ENCODE peak calls at places on chromosomes 6 and 20, in ten cellular contexts. B, Z, F, X, V, R, U, Y, Q and K are unnamed samples.

GRCh38 chr20:47544240-47544639 is 42.6 kb downstream of the NCOA3 start:
- DNase-seq in B (no peak), V (no peak), F (no peak), Z (peak; percentile 38), R (no peak), U (no peak), Q (peak; percentile 58), Y (peak; percentile 62), X (peak; percentile 63), K (no peak)

GRCh38 chr6:95576218-95576617 is 1.1 kb upstream of the MANEA start:
- DNase-seq in Y (no peak), X (no peak), Z (no peak), Q (no peak), B (no peak), U (no peak), V (no peak), F (no peak), R (no peak), K (no peak)

GRCh38 chr20:48298851-48299484 is 513.7 kb upstream of the SULF2 start:
- DNase-seq in R (no peak), Q (peak; percentile 96), B (peak; percentile 76), F (no peak), Z (peak; percentile 97), X (peak; percentile 92), Y (peak; percentile 94), U (no peak), V (no peak), K (no peak)

GRCh38 chr6:170075659-170076223 is 215.1 kb downstream of the DLL1 start:
- DNase-seq in X (no peak), R (no peak), Q (no peak), U (peak; percentile 9), V (no peak), Y (no peak), Z (no peak), B (no peak), F (no peak), K (peak; percentile 73)

GRCh38 chr6:158408552-158409130 is 96.4 kb downstream of the TULP4 start:
- DNase-seq in U (peak; percentile 41), B (peak; percentile 66), V (peak; percentile 68), F (peak; percentile 9), Q (peak; percentile 87), Z (peak; percentile 92), Y (peak; percentile 87), R (no peak), X (peak; percentile 93), K (no peak)

GRCh38 chr6:44115866-44116265 is 11.4 kb downstream of the MRPL14 start:
- DNase-seq in Z (no peak), V (no peak), Y (peak; percentile 64), Q (peak; percentile 67), X (peak; percentile 14), R (no peak), B (no peak), F (no peak), U (no peak), K (no peak)

GRCh38 chr6:38612386-38612965 is 27.3 kb downstream of the BTBD9 start:
- DNase-seq in X (peak; percentile 78), B (peak; percentile 40), Q (peak; percentile 33), Z (peak; percentile 80), Y (peak; percentile 70), V (no peak), U (no peak), F (no peak), R (no peak), K (no peak)

GRCh38 chr6:4057036-4057435 is 21.9 kb downstream of the FAM217A start:
- DNase-seq in B (no peak), F (no peak), X (no peak), Y (no peak), Z (no peak), R (no peak), V (no peak), U (no peak), Q (no peak), K (no peak)

GRCh38 chr6:82396964-82397761 is 33.5 kb downstream of the TPBG start:
- DNase-seq in B (peak; percentile 68), Q (peak; percentile 96), F (no peak), Y (peak; percentile 98), R (no peak), V (no peak), U (no peak), X (peak; percentile 99), Z (peak; percentile 89), K (no peak)

GRCh38 chr6:5294392-5295211 is 33.3 kb downstream of the FARS2 start:
- DNase-seq in U (no peak), Z (no peak), B (no peak), Y (no peak), X (no peak), V (no peak), R (no peak), F (no peak), Q (no peak), K (no peak)

GRCh38 chr6:5292154-5292553 is 30.8 kb downstream of the FARS2 start:
- DNase-seq in F (no peak), V (no peak), B (no peak), Q (no peak), R (no peak), Y (no peak), Z (no peak), U (no peak), X (no peak), K (no peak)

GRCh38 chr6:5295612-5296011 is 34.3 kb downstream of the FARS2 start:
- DNase-seq in B (no peak), R (no peak), F (no peak), X (no peak), V (no peak), Y (peak; percentile 15), Q (peak; percentile 37), U (no peak), Z (peak; percentile 17), K (no peak)

GRCh38 chr6:5290500-5290899 is 29.2 kb downstream of the FARS2 start:
- DNase-seq in Q (no peak), V (no peak), B (no peak), F (no peak), Z (no peak), U (no peak), X (no peak), Y (no peak), R (no peak), K (no peak)

GRCh38 chr6:5293692-5294091 is 32.4 kb downstream of the FARS2 start:
- DNase-seq in Q (no peak), U (no peak), V (no peak), Z (no peak), R (no peak), Y (no peak), X (no peak), F (no peak), B (no peak), K (no peak)
- TF ChIP-seq CTCF in Q (no peak), U (no peak), V (no peak), Z (no peak), R (no peak), Y (no peak), X (no peak), F (no peak), B (no peak), K (no peak)

GRCh38 chr20:8144282-8145245 is 12.5 kb downstream of the PLCB1 start:
- DNase-seq in Y (peak; percentile 92), V (no peak), F (peak; percentile 5), B (peak; percentile 57), Q (peak; percentile 93), Z (peak; percentile 84), X (peak; percentile 90), U (no peak), R (no peak), K (no peak)
- TF ChIP-seq CTCF in Y (no peak), V (no peak), F (no peak), B (no peak), Q (no peak), Z (no peak), X (no peak), U (no peak), R (no peak), K (no peak)

DNA sequence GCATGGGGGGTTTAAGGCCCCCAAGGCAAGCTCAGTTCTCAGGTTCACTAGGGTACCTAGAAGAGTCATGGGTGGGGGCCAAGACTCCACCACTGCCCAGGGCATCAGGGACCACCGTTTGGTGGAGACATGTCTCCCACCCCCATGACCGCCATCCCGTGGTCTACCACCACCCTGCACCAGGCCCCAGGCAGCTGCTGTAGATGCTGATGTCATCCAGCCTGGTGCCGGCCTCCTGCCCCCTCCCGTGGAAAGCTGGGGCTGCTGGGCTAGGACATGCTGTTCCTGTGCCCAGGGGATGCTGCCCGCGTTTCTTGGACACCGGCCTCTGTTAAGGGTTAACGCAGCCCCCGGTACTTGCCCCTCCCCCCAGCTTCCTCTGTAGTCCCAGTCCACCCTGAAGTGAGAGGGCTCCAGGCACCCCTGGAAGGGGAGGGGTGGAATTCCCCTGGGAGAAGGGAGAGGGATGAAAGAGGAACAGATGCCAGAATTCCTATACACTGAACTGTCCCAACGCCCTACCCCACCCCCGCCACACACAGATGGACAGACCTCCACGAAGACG is 587 bp downstream of the IP6K3 start:
- DNase-seq in Z (peak; percentile 57), B (no peak), V (peak; percentile 96), Q (peak; percentile 45), F (no peak), X (peak; percentile 54), R (no peak), Y (peak; percentile 69), U (no peak), K (no peak)
- TF ChIP-seq CTCF in Z (no peak), B (no peak), V (peak; percentile 16), Q (peak; percentile 9), F (no peak), X (no peak), R (no peak), Y (peak; percentile 2), U (no peak), K (peak; percentile 51)

GRCh38 chr6:106964954-106965353 is 9.6 kb downstream of the CD24 start:
- DNase-seq in R (no peak), Q (no peak), U (no peak), F (no peak), V (no peak), Y (no peak), X (no peak), Z (no peak), B (no peak), K (no peak)

GRCh38 chr6:106967936-106968555 is 6.5 kb downstream of the CD24 start:
- DNase-seq in Y (no peak), F (no peak), Z (no peak), X (no peak), U (no peak), R (no peak), V (no peak), B (no peak), Q (no peak), K (no peak)

GRCh38 chr6:106964099-106964498 is 10.4 kb downstream of the CD24 start:
- DNase-seq in Q (no peak), V (no peak), U (no peak), Z (no peak), F (no peak), Y (no peak), B (no peak), X (no peak), R (no peak), K (no peak)

GRCh38 chr6:106966671-106967522 is 7.6 kb downstream of the CD24 start:
- DNase-seq in V (no peak), Q (no peak), Y (no peak), U (no peak), Z (no peak), X (no peak), R (no peak), B (no peak), F (no peak), K (no peak)

DNA sequence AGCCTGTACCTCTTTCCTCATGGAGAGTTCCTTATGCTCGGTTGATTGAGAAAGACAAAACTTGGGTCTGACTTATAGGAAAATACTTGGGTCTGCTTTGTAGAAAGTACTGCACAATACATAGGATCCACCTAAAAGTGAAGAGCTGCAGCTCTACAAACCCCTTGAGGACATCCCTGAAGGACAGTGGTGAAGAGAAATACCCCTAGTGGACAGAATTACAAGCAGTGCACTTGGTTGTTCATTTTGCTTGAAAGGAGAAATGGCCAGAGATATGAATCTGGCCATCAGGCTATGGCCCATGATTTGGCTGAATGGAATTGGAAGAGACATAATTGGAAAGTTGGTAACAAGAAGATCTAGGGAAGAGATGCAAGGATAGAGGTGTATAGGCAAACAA is 8.3 kb downstream of the CD24 start:
- DNase-seq in U (no peak), B (no peak), V (no peak), Y (no peak), F (no peak), Z (no peak), X (no peak), R (no peak), Q (no peak), K (no peak)
- TF ChIP-seq CTCF in U (no peak), B (no peak), V (no peak), Y (no peak), F (no peak), Z (no peak), X (no peak), R (no peak), Q (no peak), K (no peak)